ENCODE peak calls at places on chromosome 20, in nine cellular contexts. One of them, this sample, is unnamed.
A peak's percentile ranks its signal among the peaks of the same experiment; 100 is the strongest.

GRCh38 chr20:33793011-33793931 is 17.9 kb upstream of the CHMP4B start:
- DNase-seq in H9: no peak
- DNase-seq in heart right ventricle: peak; percentile 40
- DNase-seq in A673: no peak
- DNase-seq in ovary: no peak
- DNase-seq in tibial artery: no peak
- DNase-seq in GM23248: peak; percentile 61
- DNase-seq in transverse colon: no peak
- DNase-seq in adipocyte: no peak
- DNase-seq in this sample: no peak

GRCh38 chr20:38725959-38726848 is 1.9 kb downstream of the SLC32A1 start:
- DNase-seq in A673: peak; percentile 77
- DNase-seq in tibial artery: no peak
- DNase-seq in H9: peak; percentile 93
- DNase-seq in adipocyte: no peak
- DNase-seq in ovary: no peak
- DNase-seq in heart right ventricle: peak; percentile 41
- DNase-seq in transverse colon: peak; percentile 29
- DNase-seq in GM23248: no peak
- DNase-seq in this sample: peak; percentile 30

GRCh38 chr20:48283470-48284110 is 498.3 kb upstream of the SULF2 start:
- DNase-seq in ovary: peak; percentile 52
- DNase-seq in tibial artery: peak; percentile 84
- DNase-seq in H9: no peak
- DNase-seq in GM23248: peak; percentile 93
- DNase-seq in A673: no peak
- DNase-seq in adipocyte: peak; percentile 85
- DNase-seq in transverse colon: peak; percentile 25
- DNase-seq in heart right ventricle: peak; percentile 22
- DNase-seq in this sample: no peak

GRCh38 chr20:41138527-41139226 is 1.3 kb downstream of the PLCG1 start:
- DNase-seq in adipocyte: peak; percentile 56
- DNase-seq in ovary: peak; percentile 33
- DNase-seq in heart right ventricle: peak; percentile 34
- DNase-seq in A673: no peak
- DNase-seq in tibial artery: peak; percentile 67
- DNase-seq in GM23248: peak; percentile 51
- DNase-seq in transverse colon: peak; percentile 31
- DNase-seq in H9: no peak
- DNase-seq in this sample: peak; percentile 58

GRCh38 chr20:32839982-32840285 is 18.8 kb upstream of the EFCAB8 start:
- DNase-seq in H9: no peak
- DNase-seq in A673: no peak
- DNase-seq in ovary: no peak
- DNase-seq in heart right ventricle: no peak
- DNase-seq in transverse colon: no peak
- DNase-seq in adipocyte: no peak
- DNase-seq in GM23248: no peak
- DNase-seq in tibial artery: no peak
- DNase-seq in this sample: no peak

GRCh38 chr20:62758226-62758912 is 37.9 kb upstream of the MRGBP start:
- DNase-seq in tibial artery: no peak
- DNase-seq in H9: no peak
- DNase-seq in adipocyte: no peak
- DNase-seq in ovary: no peak
- DNase-seq in heart right ventricle: no peak
- DNase-seq in transverse colon: no peak
- DNase-seq in A673: no peak
- DNase-seq in GM23248: no peak
- DNase-seq in this sample: no peak

GRCh38 chr20:2955257-2955950 is 82.1 kb downstream of the PTPRA start:
- DNase-seq in GM23248: peak; percentile 4
- DNase-seq in H9: no peak
- DNase-seq in adipocyte: peak; percentile 9
- DNase-seq in A673: peak; percentile 29
- DNase-seq in heart right ventricle: no peak
- DNase-seq in tibial artery: no peak
- DNase-seq in transverse colon: no peak
- DNase-seq in ovary: no peak
- DNase-seq in this sample: no peak

GRCh38 chr20:43642548-43642947 is 24.4 kb upstream of the MYBL2 start:
- DNase-seq in transverse colon: no peak
- DNase-seq in heart right ventricle: no peak
- DNase-seq in ovary: no peak
- DNase-seq in GM23248: no peak
- DNase-seq in tibial artery: no peak
- DNase-seq in adipocyte: no peak
- DNase-seq in H9: no peak
- DNase-seq in A673: no peak
- DNase-seq in this sample: no peak

GRCh38 chr20:63230800-63231268 is 4.9 kb upstream of the BIRC7 start:
- DNase-seq in GM23248: peak; percentile 87
- DNase-seq in heart right ventricle: peak; percentile 47
- DNase-seq in H9: peak; percentile 91
- DNase-seq in A673: peak; percentile 33
- DNase-seq in transverse colon: peak; percentile 32
- DNase-seq in ovary: peak; percentile 46
- DNase-seq in adipocyte: peak; percentile 71
- DNase-seq in tibial artery: no peak
- DNase-seq in this sample: peak; percentile 19

GRCh38 chr20:57103146-57103800 is 163.2 kb downstream of the BMP7 start:
- DNase-seq in A673: no peak
- DNase-seq in H9: no peak
- DNase-seq in heart right ventricle: no peak
- DNase-seq in adipocyte: no peak
- DNase-seq in transverse colon: no peak
- DNase-seq in GM23248: no peak
- DNase-seq in ovary: no peak
- DNase-seq in tibial artery: no peak
- DNase-seq in this sample: no peak

GRCh38 chr20:53611449-53611894 is 17.8 kb upstream of the ZNF217 start:
- DNase-seq in ovary: no peak
- DNase-seq in A673: peak; percentile 87
- DNase-seq in adipocyte: peak; percentile 94
- DNase-seq in GM23248: peak; percentile 94
- DNase-seq in heart right ventricle: peak; percentile 29
- DNase-seq in transverse colon: peak; percentile 37
- DNase-seq in H9: no peak
- DNase-seq in tibial artery: peak; percentile 66
- DNase-seq in this sample: no peak

GRCh38 chr20:36472656-36473071 is 68.7 kb upstream of the MYL9 start:
- DNase-seq in GM23248: peak; percentile 71
- DNase-seq in tibial artery: no peak
- DNase-seq in adipocyte: peak; percentile 64
- DNase-seq in A673: no peak
- DNase-seq in ovary: peak; percentile 48
- DNase-seq in H9: peak; percentile 87
- DNase-seq in transverse colon: peak; percentile 82
- DNase-seq in heart right ventricle: peak; percentile 43
- DNase-seq in this sample: peak; percentile 27

GRCh38 chr20:36606171-36607116 is 865 bp downstream of the RAB5IF start:
- DNase-seq in tibial artery: no peak
- DNase-seq in A673: peak; percentile 49
- DNase-seq in GM23248: peak; percentile 65
- DNase-seq in adipocyte: peak; percentile 71
- DNase-seq in H9: no peak
- DNase-seq in ovary: no peak
- DNase-seq in heart right ventricle: peak; percentile 31
- DNase-seq in transverse colon: peak; percentile 44
- DNase-seq in this sample: no peak

GRCh38 chr20:9126527-9126926 is 57.6 kb downstream of the PLCB4 start:
- DNase-seq in GM23248: no peak
- DNase-seq in adipocyte: peak; percentile 24
- DNase-seq in heart right ventricle: no peak
- DNase-seq in tibial artery: no peak
- DNase-seq in transverse colon: no peak
- DNase-seq in ovary: no peak
- DNase-seq in A673: no peak
- DNase-seq in H9: no peak
- DNase-seq in this sample: no peak

GRCh38 chr20:49982346-49983122 is at the start of gene SNAI1:
- DNase-seq in GM23248: peak; percentile 95
- DNase-seq in tibial artery: peak; percentile 79
- DNase-seq in ovary: peak; percentile 85
- DNase-seq in A673: peak; percentile 90
- DNase-seq in adipocyte: peak; percentile 92
- DNase-seq in H9: peak; percentile 91
- DNase-seq in transverse colon: peak; percentile 83
- DNase-seq in heart right ventricle: peak; percentile 77
- DNase-seq in this sample: peak; percentile 83

GRCh38 chr20:1367479-1367878 is 25.4 kb downstream of the FKBP1A start:
- DNase-seq in heart right ventricle: no peak
- DNase-seq in tibial artery: no peak
- DNase-seq in transverse colon: no peak
- DNase-seq in ovary: no peak
- DNase-seq in H9: no peak
- DNase-seq in adipocyte: no peak
- DNase-seq in A673: no peak
- DNase-seq in GM23248: no peak
- DNase-seq in this sample: no peak

GRCh38 chr20:34806255-34806654 is 19.2 kb downstream of the NCOA6 start:
- DNase-seq in adipocyte: no peak
- DNase-seq in ovary: no peak
- DNase-seq in H9: no peak
- DNase-seq in tibial artery: no peak
- DNase-seq in transverse colon: no peak
- DNase-seq in heart right ventricle: no peak
- DNase-seq in A673: peak; percentile 14
- DNase-seq in GM23248: no peak
- DNase-seq in this sample: no peak

GRCh38 chr20:5191829-5192569 is 65.2 kb downstream of the CDS2 start:
- DNase-seq in A673: peak; percentile 78
- DNase-seq in ovary: peak; percentile 50
- DNase-seq in GM23248: peak; percentile 81
- DNase-seq in heart right ventricle: peak; percentile 56
- DNase-seq in adipocyte: peak; percentile 83
- DNase-seq in transverse colon: peak; percentile 31
- DNase-seq in H9: peak; percentile 58
- DNase-seq in tibial artery: no peak
- DNase-seq in this sample: peak; percentile 62

GRCh38 chr20:33130553-33130952 is 37.4 kb upstream of the BPIFA2 start:
- DNase-seq in tibial artery: no peak
- DNase-seq in heart right ventricle: no peak
- DNase-seq in GM23248: peak; percentile 92
- DNase-seq in adipocyte: peak; percentile 2
- DNase-seq in transverse colon: no peak
- DNase-seq in A673: no peak
- DNase-seq in H9: no peak
- DNase-seq in ovary: no peak
- DNase-seq in this sample: no peak

GRCh38 chr20:39829255-39829654 is 859.8 kb downstream of the MAFB start:
- DNase-seq in transverse colon: no peak
- DNase-seq in adipocyte: peak; percentile 50
- DNase-seq in tibial artery: no peak
- DNase-seq in H9: peak; percentile 58
- DNase-seq in GM23248: peak; percentile 44
- DNase-seq in A673: peak; percentile 62
- DNase-seq in heart right ventricle: peak; percentile 11
- DNase-seq in ovary: no peak
- DNase-seq in this sample: no peak

GRCh38 chr20:55953201-55953600 is 52.1 kb downstream of the CBLN4 start:
- DNase-seq in H9: no peak
- DNase-seq in tibial artery: no peak
- DNase-seq in transverse colon: no peak
- DNase-seq in adipocyte: no peak
- DNase-seq in heart right ventricle: no peak
- DNase-seq in ovary: no peak
- DNase-seq in A673: no peak
- DNase-seq in GM23248: no peak
- DNase-seq in this sample: no peak
- H3K9me3 ChIP-seq in H9: peaks cover 91% of the 10 kb centered on the region
- H3K9me3 ChIP-seq in tibial artery: no peaks in the 10 kb centered on the region
- H3K9me3 ChIP-seq in transverse colon: no peaks in the 10 kb centered on the region
- H3K9me3 ChIP-seq in adipocyte: no peaks in the 10 kb centered on the region
- H3K9me3 ChIP-seq in heart right ventricle: peaks cover 8% of the 10 kb centered on the region
- H3K9me3 ChIP-seq in ovary: no peaks in the 10 kb centered on the region
- H3K9me3 ChIP-seq in A673: peaks cover 36% of the 10 kb centered on the region
- H3K9me3 ChIP-seq in GM23248: no peaks in the 10 kb centered on the region
- H3K9me3 ChIP-seq in this sample: no peaks in the 10 kb centered on the region

GRCh38 chr20:55918471-55918870 is 86.8 kb downstream of the CBLN4 start:
- DNase-seq in adipocyte: no peak
- DNase-seq in transverse colon: no peak
- DNase-seq in H9: no peak
- DNase-seq in tibial artery: no peak
- DNase-seq in ovary: no peak
- DNase-seq in GM23248: no peak
- DNase-seq in heart right ventricle: no peak
- DNase-seq in A673: no peak
- DNase-seq in this sample: no peak
- H3K9me3 ChIP-seq in adipocyte: peaks cover 11% of the 10 kb centered on the region
- H3K9me3 ChIP-seq in transverse colon: no peaks in the 10 kb centered on the region
- H3K9me3 ChIP-seq in H9: peaks cover 86% of the 10 kb centered on the region
- H3K9me3 ChIP-seq in tibial artery: no peaks in the 10 kb centered on the region
- H3K9me3 ChIP-seq in ovary: no peaks in the 10 kb centered on the region
- H3K9me3 ChIP-seq in GM23248: no peaks in the 10 kb centered on the region
- H3K9me3 ChIP-seq in heart right ventricle: peaks cover 21% of the 10 kb centered on the region
- H3K9me3 ChIP-seq in A673: peaks cover 16% of the 10 kb centered on the region
- H3K9me3 ChIP-seq in this sample: no peaks in the 10 kb centered on the region

DNA sequence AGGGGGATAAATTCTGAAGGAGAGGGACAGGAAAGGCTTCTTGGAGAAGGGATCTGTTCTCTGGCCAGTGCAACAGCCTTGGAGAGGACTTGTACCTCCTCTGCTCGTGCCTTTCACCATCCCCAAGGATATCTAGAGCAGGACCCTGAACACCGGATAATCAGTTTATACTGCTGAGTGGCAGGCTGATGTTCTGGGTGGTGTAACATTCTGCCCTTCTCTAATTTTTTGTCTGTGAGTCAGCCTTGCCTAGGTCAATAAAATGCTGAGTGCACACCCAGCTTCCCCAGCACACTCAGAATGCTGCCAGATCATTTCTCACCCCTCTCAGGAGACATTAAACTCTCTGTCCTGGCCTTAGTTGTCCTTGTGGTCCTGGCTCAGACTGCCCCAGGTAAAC is at the start of gene DEFB115:
- DNase-seq in tibial artery: no peak
- DNase-seq in A673: no peak
- DNase-seq in heart right ventricle: no peak
- DNase-seq in adipocyte: no peak
- DNase-seq in ovary: no peak
- DNase-seq in transverse colon: no peak
- DNase-seq in H9: no peak
- DNase-seq in GM23248: no peak
- DNase-seq in this sample: no peak
- H3K9me3 ChIP-seq in tibial artery: no peaks in the 10 kb centered on the region
- H3K9me3 ChIP-seq in A673: no peaks in the 10 kb centered on the region
- H3K9me3 ChIP-seq in heart right ventricle: peaks cover 5% of the 10 kb centered on the region
- H3K9me3 ChIP-seq in adipocyte: no peaks in the 10 kb centered on the region
- H3K9me3 ChIP-seq in ovary: no peaks in the 10 kb centered on the region
- H3K9me3 ChIP-seq in transverse colon: no peaks in the 10 kb centered on the region
- H3K9me3 ChIP-seq in H9: peaks cover 94% of the 10 kb centered on the region
- H3K9me3 ChIP-seq in GM23248: no peaks in the 10 kb centered on the region
- H3K9me3 ChIP-seq in this sample: no peaks in the 10 kb centered on the region

DNA sequence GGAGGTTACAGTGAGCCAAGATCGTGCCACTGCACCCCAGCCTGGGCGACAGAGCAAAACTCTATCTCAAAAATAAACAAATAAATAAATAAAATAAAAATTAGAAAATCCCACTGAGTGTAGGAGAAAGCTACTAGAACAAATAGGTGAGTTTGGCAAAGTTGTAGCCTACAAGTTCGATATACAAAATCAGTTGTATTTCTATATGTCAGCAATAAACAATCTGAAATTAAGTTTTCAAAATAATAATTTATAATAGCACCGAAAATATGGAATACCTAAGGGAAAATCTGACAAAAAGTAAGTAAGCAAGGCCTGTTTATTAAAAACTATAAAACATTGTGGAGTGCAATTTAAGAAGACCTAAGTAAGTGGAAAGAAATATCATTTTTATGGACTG is 5.1 kb upstream of the DEFB118 start:
- DNase-seq in transverse colon: no peak
- DNase-seq in A673: no peak
- DNase-seq in heart right ventricle: no peak
- DNase-seq in H9: no peak
- DNase-seq in tibial artery: no peak
- DNase-seq in adipocyte: no peak
- DNase-seq in GM23248: no peak
- DNase-seq in ovary: no peak
- DNase-seq in this sample: no peak
- H3K9me3 ChIP-seq in transverse colon: no peaks in the 10 kb centered on the region
- H3K9me3 ChIP-seq in A673: no peaks in the 10 kb centered on the region
- H3K9me3 ChIP-seq in heart right ventricle: peaks cover 15% of the 10 kb centered on the region
- H3K9me3 ChIP-seq in H9: peaks cover 61% of the 10 kb centered on the region
- H3K9me3 ChIP-seq in tibial artery: no peaks in the 10 kb centered on the region
- H3K9me3 ChIP-seq in adipocyte: no peaks in the 10 kb centered on the region
- H3K9me3 ChIP-seq in GM23248: no peaks in the 10 kb centered on the region
- H3K9me3 ChIP-seq in ovary: no peaks in the 10 kb centered on the region
- H3K9me3 ChIP-seq in this sample: no peaks in the 10 kb centered on the region